ENCODE peak calls at places on chromosome X, in five cellular contexts. V, R, M, B and X are unnamed samples.

GRCh38 chrX:53435997-53436396 is 1.8 kb upstream of the HSD17B10 start:
- DNase-seq in R (peak), V (peak), B (peak), M (peak), X (peak)

GRCh38 chrX:29397506-29397905 is 810.3 kb downstream of the IL1RAPL1 start:
- DNase-seq in V (no peak), B (no peak), R (no peak), M (no peak), X (no peak)

GRCh38 chrX:50697691-50698090 is 116.3 kb downstream of the SHROOM4 start:
- DNase-seq in B (peak), M (no peak), V (no peak), R (no peak), X (no peak)

GRCh38 chrX:18833071-18833731 is 125.8 kb downstream of the PPEF1 start:
- DNase-seq in M (no peak), V (no peak), R (no peak), B (peak), X (no peak)

GRCh38 chrX:12949205-12949926 is 25.5 kb upstream of the TMSB4X start:
- DNase-seq in M (no peak), B (no peak), R (no peak), V (no peak), X (peak)

GRCh38 chrX:12013220-12013619 is 125.1 kb upstream of the FRMPD4 start:
- DNase-seq in R (no peak), B (no peak), M (no peak), V (no peak), X (no peak)

GRCh38 chrX:106177106-106177981 is 9.2 kb downstream of the PWWP3B start:
- DNase-seq in R (no peak), B (peak), M (no peak), V (no peak), X (peak)

GRCh38 chrX:1649623-1650022 is 34.8 kb downstream of the ASMT start:
- DNase-seq in R (no peak), B (peak), V (no peak), M (no peak), X (peak)

GRCh38 chrX:11464836-11465458 is 171.7 kb downstream of the AMELX start:
- DNase-seq in V (no peak), B (no peak), M (no peak), R (no peak), X (peak)

GRCh38 chrX:10832103-10832502 is 211.7 kb upstream of the MID1 start:
- DNase-seq in R (no peak), M (no peak), B (no peak), V (no peak), X (peak)

GRCh38 chrX:40278340-40279090 is 180.8 kb upstream of the BCOR start:
- DNase-seq in V (peak), M (peak), B (no peak), R (no peak), X (peak)

GRCh38 chrX:10296581-10296980 is 139.8 kb downstream of the CLCN4 start:
- DNase-seq in B (no peak), M (no peak), R (no peak), V (no peak), X (no peak)

GRCh38 chrX:8879750-8880149 is 78.6 kb upstream of the FAM9A start:
- DNase-seq in B (peak), V (peak), R (peak), M (peak), X (peak)

GRCh38 chrX:10327651-10328050 is 170.9 kb downstream of the CLCN4 start:
- DNase-seq in V (no peak), B (peak), R (no peak), M (no peak), X (no peak)

GRCh38 chrX:39401483-39402110 is 600.3 kb downstream of the MID1IP1 start:
- DNase-seq in M (no peak), R (no peak), V (no peak), B (no peak), X (no peak)

GRCh38 chrX:51804741-51805140 is 61.5 kb downstream of the GSPT2 start:
- DNase-seq in B (peak), V (no peak), M (no peak), R (no peak), X (no peak)

GRCh38 chrX:56069299-56069941 is 162.7 kb upstream of the KLF8 start:
- DNase-seq in V (no peak), B (no peak), M (no peak), R (no peak), X (no peak)

GRCh38 chrX:148567229-148567628 is 66.8 kb downstream of the AFF2 start:
- DNase-seq in V (no peak), M (no peak), R (no peak), B (no peak), X (no peak)

GRCh38 chrX:140866446-140866845 is 135.9 kb upstream of the SPANXB1 start:
- DNase-seq in B (no peak), R (no peak), M (no peak), V (no peak), X (no peak)

GRCh38 chrX:107851215-107851614 is 25.5 kb downstream of the MID2 start:
- DNase-seq in B (no peak), R (no peak), V (no peak), M (no peak), X (no peak)

GRCh38 chrX:113429011-113429410 is 588.4 kb upstream of the AMOT start:
- DNase-seq in R (no peak), M (no peak), V (no peak), B (no peak), X (no peak)

GRCh38 chrX:111168314-111168713 is 72.3 kb downstream of the PAK3 start:
- DNase-seq in V (peak), M (no peak), R (peak), B (peak), X (peak)

GRCh38 chrX:54415534-54416350 is 24.5 kb upstream of the TSR2 start:
- DNase-seq in V (no peak), B (peak), R (peak), M (no peak), X (no peak)

GRCh38 chrX:41314204-41314603 is 19.8 kb upstream of the DDX3X start:
- DNase-seq in V (no peak), M (no peak), B (no peak), R (no peak), X (no peak)

GRCh38 chrX:148609766-148610698 is 109.6 kb downstream of the AFF2 start:
- DNase-seq in B (peak), R (no peak), V (peak), M (no peak), X (peak)

GRCh38 chrX:27380163-27380845 is 82.8 kb downstream of the PPP4R3C start:
- DNase-seq in B (no peak), V (no peak), R (no peak), M (no peak), X (no peak)

GRCh38 chrX:132843387-132843786 is 115.0 kb downstream of the HS6ST2 start:
- DNase-seq in M (no peak), B (no peak), V (no peak), R (no peak), X (no peak)